ENCODE peak calls at places on chromosomes 13 and 19, in six cellular contexts. One of them, this sample, is unnamed.

GRCh38 chr19:3302755-3303154 is 63.6 kb upstream of the NFIC start:
- DNase-seq in H1: no peak
- DNase-seq in K562: peak
- DNase-seq in HCT116: peak
- DNase-seq in HepG2: no peak
- DNase-seq in GM12878: no peak
- DNase-seq in this sample: no peak

GRCh38 chr19:51258165-51258564 is 7.3 kb downstream of the SIGLECL1 start:
- DNase-seq in H1: no peak
- DNase-seq in K562: no peak
- DNase-seq in HCT116: no peak
- DNase-seq in HepG2: no peak
- DNase-seq in GM12878: no peak
- DNase-seq in this sample: no peak

GRCh38 chr13:19984430-19985218 is 26.1 kb downstream of the ZMYM2 start:
- DNase-seq in H1: no peak
- DNase-seq in K562: peak
- DNase-seq in HCT116: peak
- DNase-seq in HepG2: peak
- DNase-seq in GM12878: peak
- DNase-seq in this sample: peak

GRCh38 chr19:2032296-2032941 is 16.9 kb upstream of the BTBD2 start:
- DNase-seq in H1: no peak
- DNase-seq in K562: no peak
- DNase-seq in HCT116: peak
- DNase-seq in HepG2: no peak
- DNase-seq in GM12878: no peak
- DNase-seq in this sample: peak

GRCh38 chr13:112444001-112444311 is 67.8 kb downstream of the SPACA7 start:
- DNase-seq in H1: peak
- DNase-seq in K562: peak
- DNase-seq in HCT116: peak
- DNase-seq in HepG2: peak
- DNase-seq in GM12878: no peak
- DNase-seq in this sample: peak

GRCh38 chr19:40217027-40217810 is 965 bp downstream of the TTC9B start:
- DNase-seq in H1: peak
- DNase-seq in K562: peak
- DNase-seq in HCT116: peak
- DNase-seq in HepG2: no peak
- DNase-seq in GM12878: no peak
- DNase-seq in this sample: no peak

GRCh38 chr19:45451181-45451849 is 16.5 kb upstream of the FOSB start:
- DNase-seq in H1: no peak
- DNase-seq in K562: no peak
- DNase-seq in HCT116: no peak
- DNase-seq in HepG2: no peak
- DNase-seq in GM12878: no peak
- DNase-seq in this sample: peak

GRCh38 chr19:18330865-18331264 is 8.0 kb upstream of the LSM4 start:
- DNase-seq in H1: no peak
- DNase-seq in K562: no peak
- DNase-seq in HCT116: no peak
- DNase-seq in HepG2: no peak
- DNase-seq in GM12878: no peak
- DNase-seq in this sample: no peak

GRCh38 chr13:44049546-44049945 is 169.8 kb downstream of the LACC1 start:
- DNase-seq in H1: no peak
- DNase-seq in K562: no peak
- DNase-seq in HCT116: no peak
- DNase-seq in HepG2: no peak
- DNase-seq in GM12878: no peak
- DNase-seq in this sample: no peak

GRCh38 chr19:325937-326565 is 18.5 kb downstream of the MIER2 start:
- DNase-seq in H1: no peak
- DNase-seq in K562: no peak
- DNase-seq in HCT116: no peak
- DNase-seq in HepG2: no peak
- DNase-seq in GM12878: no peak
- DNase-seq in this sample: no peak

GRCh38 chr19:5152013-5152763 is 183.3 kb downstream of the KDM4B start:
- DNase-seq in H1: no peak
- DNase-seq in K562: no peak
- DNase-seq in HCT116: no peak
- DNase-seq in HepG2: no peak
- DNase-seq in GM12878: no peak
- DNase-seq in this sample: no peak

GRCh38 chr19:49084206-49085019 is 838 bp upstream of the SNRNP70 start:
- DNase-seq in H1: no peak
- DNase-seq in K562: peak
- DNase-seq in HCT116: no peak
- DNase-seq in HepG2: no peak
- DNase-seq in GM12878: no peak
- DNase-seq in this sample: no peak

GRCh38 chr19:51025809-51026553 is 435 bp downstream of the KLK11 start:
- DNase-seq in H1: no peak
- DNase-seq in K562: no peak
- DNase-seq in HCT116: no peak
- DNase-seq in HepG2: no peak
- DNase-seq in GM12878: no peak
- DNase-seq in this sample: no peak

GRCh38 chr19:42424345-42424707 is 2.9 kb downstream of the LIPE start:
- DNase-seq in H1: no peak
- DNase-seq in K562: peak
- DNase-seq in HCT116: no peak
- DNase-seq in HepG2: no peak
- DNase-seq in GM12878: no peak
- DNase-seq in this sample: no peak

GRCh38 chr19:4449022-4449825 is 8.4 kb downstream of the UBXN6 start:
- DNase-seq in H1: no peak
- DNase-seq in K562: no peak
- DNase-seq in HCT116: no peak
- DNase-seq in HepG2: no peak
- DNase-seq in GM12878: no peak
- DNase-seq in this sample: no peak

GRCh38 chr19:6236310-6237291 is 43.2 kb downstream of the MLLT1 start:
- DNase-seq in H1: no peak
- DNase-seq in K562: no peak
- DNase-seq in HCT116: no peak
- DNase-seq in HepG2: no peak
- DNase-seq in GM12878: no peak
- DNase-seq in this sample: peak

GRCh38 chr13:91722267-91722884 is 324.0 kb downstream of the GPC5 start:
- DNase-seq in H1: no peak
- DNase-seq in K562: peak
- DNase-seq in HCT116: no peak
- DNase-seq in HepG2: no peak
- DNase-seq in GM12878: no peak
- DNase-seq in this sample: peak

GRCh38 chr13:51717786-51718398 is 86.1 kb downstream of the DHRS12 start:
- DNase-seq in H1: no peak
- DNase-seq in K562: no peak
- DNase-seq in HCT116: no peak
- DNase-seq in HepG2: no peak
- DNase-seq in GM12878: no peak
- DNase-seq in this sample: no peak

GRCh38 chr13:39684531-39685137 is 29.2 kb downstream of the COG6 start:
- DNase-seq in H1: no peak
- DNase-seq in K562: peak
- DNase-seq in HCT116: peak
- DNase-seq in HepG2: peak
- DNase-seq in GM12878: no peak
- DNase-seq in this sample: peak

GRCh38 chr19:7200739-7201138 is 93.5 kb downstream of the INSR start:
- DNase-seq in H1: no peak
- DNase-seq in K562: no peak
- DNase-seq in HCT116: no peak
- DNase-seq in HepG2: no peak
- DNase-seq in GM12878: no peak
- DNase-seq in this sample: no peak

GRCh38 chr13:98879965-98880364 is 97.9 kb downstream of the DOCK9 start:
- DNase-seq in H1: no peak
- DNase-seq in K562: no peak
- DNase-seq in HCT116: no peak
- DNase-seq in HepG2: no peak
- DNase-seq in GM12878: no peak
- DNase-seq in this sample: no peak

GRCh38 chr13:33208290-33208990 is 77.1 kb downstream of the STARD13 start:
- DNase-seq in H1: no peak
- DNase-seq in K562: no peak
- DNase-seq in HCT116: no peak
- DNase-seq in HepG2: no peak
- DNase-seq in GM12878: no peak
- DNase-seq in this sample: no peak

GRCh38 chr19:5957132-5957531 is 20.8 kb downstream of the RANBP3 start:
- DNase-seq in H1: no peak
- DNase-seq in K562: no peak
- DNase-seq in HCT116: no peak
- DNase-seq in HepG2: no peak
- DNase-seq in GM12878: no peak
- DNase-seq in this sample: no peak

GRCh38 chr19:4456843-4457653 is 546 bp downstream of the UBXN6 start:
- DNase-seq in H1: peak
- DNase-seq in K562: peak
- DNase-seq in HCT116: no peak
- DNase-seq in HepG2: no peak
- DNase-seq in GM12878: no peak
- DNase-seq in this sample: peak

GRCh38 chr19:34253711-34254551 is 423 bp upstream of the GARRE1 start:
- DNase-seq in H1: peak
- DNase-seq in K562: peak
- DNase-seq in HCT116: no peak
- DNase-seq in HepG2: peak
- DNase-seq in GM12878: no peak
- DNase-seq in this sample: peak

GRCh38 chr13:69706807-69707206 is 400.8 kb upstream of the ATXN8OS start:
- DNase-seq in H1: no peak
- DNase-seq in K562: no peak
- DNase-seq in HCT116: no peak
- DNase-seq in HepG2: no peak
- DNase-seq in GM12878: no peak
- DNase-seq in this sample: no peak
- TF ChIP-seq MAX in H1: no peak
- TF ChIP-seq MAX in K562: no peak
- TF ChIP-seq MAX in HCT116: no peak
- TF ChIP-seq MAX in HepG2: no peak
- TF ChIP-seq MAX in GM12878: no peak
- TF ChIP-seq MAX in this sample: no peak

GRCh38 chr13:42720116-42720857 is 61.1 kb upstream of the FAM216B start:
- DNase-seq in H1: no peak
- DNase-seq in K562: peak
- DNase-seq in HCT116: peak
- DNase-seq in HepG2: peak
- DNase-seq in GM12878: peak
- DNase-seq in this sample: peak

GRCh38 chr13:42720858-42721219 is 60.5 kb upstream of the FAM216B start:
- DNase-seq in H1: no peak
- DNase-seq in K562: no peak
- DNase-seq in HCT116: no peak
- DNase-seq in HepG2: no peak
- DNase-seq in GM12878: no peak
- DNase-seq in this sample: no peak

DNA sequence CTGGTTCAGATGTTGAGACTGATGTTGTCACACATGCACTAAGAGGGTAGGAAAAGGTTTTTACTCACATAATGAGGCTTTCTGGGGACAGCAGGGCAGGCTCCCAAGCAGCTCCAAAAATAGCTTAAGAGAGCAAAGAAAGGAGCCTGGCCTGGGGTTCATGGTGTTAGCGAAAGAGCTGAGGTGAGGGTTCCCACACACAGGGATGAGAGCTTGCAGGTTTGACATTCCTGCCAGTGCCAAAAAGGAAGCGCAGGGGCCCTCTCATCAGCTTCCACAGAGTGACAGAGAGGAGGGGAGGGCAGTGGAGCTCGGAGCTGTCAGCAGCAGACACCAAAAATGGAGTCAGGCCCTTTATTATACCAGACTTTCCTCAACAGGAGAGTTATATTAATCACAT is 65.5 kb upstream of the FAM216B start:
- DNase-seq in H1: no peak
- DNase-seq in K562: no peak
- DNase-seq in HCT116: no peak
- DNase-seq in HepG2: no peak
- DNase-seq in GM12878: no peak
- DNase-seq in this sample: no peak
- H2AFZ ChIP-seq in H1: peak
- H2AFZ ChIP-seq in K562: no peak
- H2AFZ ChIP-seq in HCT116: no peak
- H2AFZ ChIP-seq in HepG2: no peak
- H2AFZ ChIP-seq in GM12878: no peak
- H2AFZ ChIP-seq in this sample: no peak

GRCh38 chr13:110562696-110563462 is 1.4 kb upstream of the RAB20 start:
- DNase-seq in H1: no peak
- DNase-seq in K562: peak
- DNase-seq in HCT116: no peak
- DNase-seq in HepG2: peak
- DNase-seq in GM12878: no peak
- DNase-seq in this sample: no peak

GRCh38 chr13:110559986-110560385 is 1.5 kb downstream of the RAB20 start:
- DNase-seq in H1: no peak
- DNase-seq in K562: no peak
- DNase-seq in HCT116: no peak
- DNase-seq in HepG2: no peak
- DNase-seq in GM12878: no peak
- DNase-seq in this sample: no peak

GRCh38 chr13:110559429-110559943 is 2.0 kb downstream of the RAB20 start:
- DNase-seq in H1: no peak
- DNase-seq in K562: no peak
- DNase-seq in HCT116: no peak
- DNase-seq in HepG2: no peak
- DNase-seq in GM12878: no peak
- DNase-seq in this sample: no peak

GRCh38 chr13:110561335-110562033 is at the start of gene RAB20:
- DNase-seq in H1: no peak
- DNase-seq in K562: peak
- DNase-seq in HCT116: peak
- DNase-seq in HepG2: peak
- DNase-seq in GM12878: no peak
- DNase-seq in this sample: peak

GRCh38 chr13:110560606-110561334 is 752 bp downstream of the RAB20 start:
- DNase-seq in H1: no peak
- DNase-seq in K562: peak
- DNase-seq in HCT116: no peak
- DNase-seq in HepG2: peak
- DNase-seq in GM12878: no peak
- DNase-seq in this sample: peak
- TF ChIP-seq POLR2A in H1: no peak
- TF ChIP-seq POLR2A in K562: no peak
- TF ChIP-seq POLR2A in HCT116: no peak
- TF ChIP-seq POLR2A in HepG2: no peak
- TF ChIP-seq POLR2A in GM12878: no peak
- TF ChIP-seq POLR2A in this sample: no peak

DNA sequence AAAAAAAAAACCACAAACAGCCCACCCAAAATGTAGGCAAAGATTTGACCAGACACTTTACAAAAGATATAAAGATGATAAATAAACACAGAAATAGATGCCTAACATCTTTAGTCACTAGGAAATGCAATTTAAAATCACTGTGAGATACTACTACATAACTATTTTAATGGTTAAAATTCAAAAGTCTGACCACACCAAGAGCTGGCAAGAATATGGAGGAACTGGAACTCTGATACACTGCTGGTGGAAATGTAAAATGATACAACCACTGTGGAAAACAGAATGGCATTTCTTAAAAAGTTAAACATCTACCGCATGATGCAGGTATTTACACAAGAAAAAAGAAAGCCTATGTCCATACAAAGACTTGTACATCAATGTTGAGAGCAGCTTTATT is 26.8 kb downstream of the VWA8 start:
- DNase-seq in H1: no peak
- DNase-seq in K562: no peak
- DNase-seq in HCT116: no peak
- DNase-seq in HepG2: no peak
- DNase-seq in GM12878: no peak
- DNase-seq in this sample: no peak
- TF ChIP-seq MAX in H1: no peak
- TF ChIP-seq MAX in K562: no peak
- TF ChIP-seq MAX in HCT116: no peak
- TF ChIP-seq MAX in HepG2: no peak
- TF ChIP-seq MAX in GM12878: no peak
- TF ChIP-seq MAX in this sample: no peak

This sample was measured in endothelial cell of umbilical vein.